ENCODE peak calls at places on chromosomes 16 and 17, in six cellular contexts. One of them, this sample, is unnamed.

GRCh38 chr17:38605852-38606645 is at the start of gene SRCIN1:
- DNase-seq in A549: peak
- DNase-seq in OCI-LY7: peak
- DNase-seq in heart left ventricle: peak
- DNase-seq in cardiac fibroblast: no peak
- DNase-seq in AG10803: no peak
- DNase-seq in this sample: peak

GRCh38 chr17:81487487-81488275 is 24.9 kb downstream of the ACTG1 start:
- DNase-seq in cardiac fibroblast: peak
- DNase-seq in AG10803: peak
- DNase-seq in heart left ventricle: peak
- DNase-seq in A549: peak
- DNase-seq in OCI-LY7: peak
- DNase-seq in this sample: peak

GRCh38 chr17:59893617-59894100 is 738 bp downstream of the RPS6KB1 start:
- DNase-seq in heart left ventricle: no peak
- DNase-seq in cardiac fibroblast: peak
- DNase-seq in AG10803: peak
- DNase-seq in OCI-LY7: peak
- DNase-seq in A549: peak
- DNase-seq in this sample: no peak

GRCh38 chr17:49523706-49524472 is 28.8 kb downstream of the NGFR start:
- DNase-seq in heart left ventricle: no peak
- DNase-seq in A549: no peak
- DNase-seq in cardiac fibroblast: no peak
- DNase-seq in OCI-LY7: no peak
- DNase-seq in AG10803: no peak
- DNase-seq in this sample: no peak

GRCh38 chr16:88723507-88723887 is 17.2 kb downstream of the CTU2 start:
- DNase-seq in AG10803: no peak
- DNase-seq in OCI-LY7: no peak
- DNase-seq in cardiac fibroblast: no peak
- DNase-seq in heart left ventricle: no peak
- DNase-seq in A549: no peak
- DNase-seq in this sample: no peak

GRCh38 chr17:63332286-63332685 is 113.8 kb downstream of the CYB561 start:
- DNase-seq in cardiac fibroblast: peak
- DNase-seq in heart left ventricle: no peak
- DNase-seq in AG10803: peak
- DNase-seq in OCI-LY7: no peak
- DNase-seq in A549: no peak
- DNase-seq in this sample: no peak

GRCh38 chr16:11586375-11586855 is 304 bp downstream of the LITAF start:
- DNase-seq in AG10803: no peak
- DNase-seq in OCI-LY7: no peak
- DNase-seq in A549: no peak
- DNase-seq in cardiac fibroblast: no peak
- DNase-seq in heart left ventricle: no peak
- DNase-seq in this sample: no peak

GRCh38 chr17:41588126-41588810 is 1.6 kb upstream of the KRT14 start:
- DNase-seq in OCI-LY7: no peak
- DNase-seq in heart left ventricle: no peak
- DNase-seq in cardiac fibroblast: no peak
- DNase-seq in A549: no peak
- DNase-seq in AG10803: no peak
- DNase-seq in this sample: no peak

GRCh38 chr16:81293909-81294802 is 20.6 kb upstream of the GAN start:
- DNase-seq in heart left ventricle: no peak
- DNase-seq in OCI-LY7: no peak
- DNase-seq in cardiac fibroblast: peak
- DNase-seq in A549: no peak
- DNase-seq in AG10803: no peak
- DNase-seq in this sample: no peak

GRCh38 chr17:80927791-80928216 is 63.8 kb upstream of the CHMP6 start:
- DNase-seq in OCI-LY7: no peak
- DNase-seq in AG10803: no peak
- DNase-seq in heart left ventricle: no peak
- DNase-seq in cardiac fibroblast: peak
- DNase-seq in A549: no peak
- DNase-seq in this sample: no peak

GRCh38 chr17:28960256-28961106 is 9.2 kb upstream of the PHF12 start:
- DNase-seq in heart left ventricle: no peak
- DNase-seq in AG10803: no peak
- DNase-seq in OCI-LY7: no peak
- DNase-seq in cardiac fibroblast: no peak
- DNase-seq in A549: no peak
- DNase-seq in this sample: no peak

GRCh38 chr16:28320023-28320561 is 27.8 kb downstream of the SBK1 start:
- DNase-seq in cardiac fibroblast: no peak
- DNase-seq in heart left ventricle: no peak
- DNase-seq in A549: no peak
- DNase-seq in OCI-LY7: no peak
- DNase-seq in AG10803: no peak
- DNase-seq in this sample: no peak

GRCh38 chr16:73019456-73020362 is 28.2 kb downstream of the ZFHX3 start:
- DNase-seq in A549: peak
- DNase-seq in cardiac fibroblast: peak
- DNase-seq in OCI-LY7: no peak
- DNase-seq in AG10803: peak
- DNase-seq in heart left ventricle: no peak
- DNase-seq in this sample: peak

GRCh38 chr17:2685696-2686095 is 25.9 kb downstream of the CLUH start:
- DNase-seq in A549: no peak
- DNase-seq in AG10803: no peak
- DNase-seq in OCI-LY7: no peak
- DNase-seq in cardiac fibroblast: no peak
- DNase-seq in heart left ventricle: no peak
- DNase-seq in this sample: no peak

GRCh38 chr16:87850009-87851006 is 19.0 kb downstream of the SLC7A5 start:
- DNase-seq in heart left ventricle: peak
- DNase-seq in AG10803: peak
- DNase-seq in cardiac fibroblast: peak
- DNase-seq in A549: no peak
- DNase-seq in OCI-LY7: peak
- DNase-seq in this sample: no peak

GRCh38 chr16:3086596-3087242 is 12.4 kb downstream of the ZSCAN10 start:
- DNase-seq in cardiac fibroblast: no peak
- DNase-seq in heart left ventricle: no peak
- DNase-seq in OCI-LY7: no peak
- DNase-seq in AG10803: no peak
- DNase-seq in A549: no peak
- DNase-seq in this sample: no peak

GRCh38 chr17:68705331-68706166 is 104.4 kb upstream of the FAM20A start:
- DNase-seq in heart left ventricle: no peak
- DNase-seq in OCI-LY7: no peak
- DNase-seq in AG10803: peak
- DNase-seq in cardiac fibroblast: peak
- DNase-seq in A549: no peak
- DNase-seq in this sample: peak

GRCh38 chr16:15907863-15908478 is 19.6 kb upstream of the CEP20 start:
- DNase-seq in cardiac fibroblast: peak
- DNase-seq in OCI-LY7: peak
- DNase-seq in AG10803: peak
- DNase-seq in A549: peak
- DNase-seq in heart left ventricle: no peak
- DNase-seq in this sample: no peak

GRCh38 chr16:539901-540530 is 12.5 kb downstream of the CAPN15 start:
- DNase-seq in cardiac fibroblast: peak
- DNase-seq in heart left ventricle: no peak
- DNase-seq in OCI-LY7: no peak
- DNase-seq in A549: no peak
- DNase-seq in AG10803: no peak
- DNase-seq in this sample: peak

GRCh38 chr16:69754143-69754468 is 620 bp downstream of the NOB1 start:
- DNase-seq in A549: no peak
- DNase-seq in AG10803: no peak
- DNase-seq in OCI-LY7: no peak
- DNase-seq in cardiac fibroblast: peak
- DNase-seq in heart left ventricle: no peak
- DNase-seq in this sample: no peak

GRCh38 chr16:66977341-66978113 is 10.9 kb upstream of the CES4A start:
- DNase-seq in cardiac fibroblast: peak
- DNase-seq in heart left ventricle: peak
- DNase-seq in AG10803: peak
- DNase-seq in OCI-LY7: peak
- DNase-seq in A549: peak
- DNase-seq in this sample: peak

GRCh38 chr17:33342025-33342424 is 48.9 kb upstream of the ASIC2 start:
- DNase-seq in AG10803: no peak
- DNase-seq in OCI-LY7: no peak
- DNase-seq in cardiac fibroblast: no peak
- DNase-seq in A549: no peak
- DNase-seq in heart left ventricle: no peak
- DNase-seq in this sample: no peak

GRCh38 chr17:83062011-83062817 is 17.2 kb upstream of the METRNL start:
- DNase-seq in AG10803: no peak
- DNase-seq in A549: no peak
- DNase-seq in OCI-LY7: no peak
- DNase-seq in cardiac fibroblast: no peak
- DNase-seq in heart left ventricle: peak
- DNase-seq in this sample: no peak

GRCh38 chr16:26642047-26642664 is 424.6 kb upstream of the C16orf82 start:
- DNase-seq in cardiac fibroblast: no peak
- DNase-seq in heart left ventricle: no peak
- DNase-seq in OCI-LY7: peak
- DNase-seq in A549: no peak
- DNase-seq in AG10803: no peak
- DNase-seq in this sample: no peak

GRCh38 chr16:30526137-30526822 is at the start of gene ZNF768:
- DNase-seq in cardiac fibroblast: peak
- DNase-seq in heart left ventricle: no peak
- DNase-seq in A549: peak
- DNase-seq in AG10803: no peak
- DNase-seq in OCI-LY7: no peak
- DNase-seq in this sample: peak

GRCh38 chr16:6018848-6019489 is 921.4 kb upstream of the EEF2KMT start:
- DNase-seq in OCI-LY7: no peak
- DNase-seq in AG10803: no peak
- DNase-seq in heart left ventricle: no peak
- DNase-seq in A549: no peak
- DNase-seq in cardiac fibroblast: no peak
- DNase-seq in this sample: no peak

GRCh38 chr16:63719926-63720325 is 1401.9 kb downstream of the CDH11 start:
- DNase-seq in OCI-LY7: no peak
- DNase-seq in heart left ventricle: no peak
- DNase-seq in AG10803: no peak
- DNase-seq in A549: no peak
- DNase-seq in cardiac fibroblast: no peak
- DNase-seq in this sample: no peak

GRCh38 chr17:67829331-67829730 is 4.0 kb downstream of the BPTF start:
- DNase-seq in A549: no peak
- DNase-seq in AG10803: no peak
- DNase-seq in heart left ventricle: no peak
- DNase-seq in cardiac fibroblast: no peak
- DNase-seq in OCI-LY7: peak
- DNase-seq in this sample: no peak

GRCh38 chr17:70138309-70138865 is 30.9 kb upstream of the KCNJ2 start:
- DNase-seq in AG10803: peak
- DNase-seq in cardiac fibroblast: peak
- DNase-seq in OCI-LY7: no peak
- DNase-seq in A549: no peak
- DNase-seq in heart left ventricle: no peak
- DNase-seq in this sample: peak

GRCh38 chr16:86508947-86509758 is 1.2 kb upstream of the FOXF1 start:
- DNase-seq in cardiac fibroblast: peak
- DNase-seq in OCI-LY7: no peak
- DNase-seq in AG10803: peak
- DNase-seq in A549: no peak
- DNase-seq in heart left ventricle: peak
- DNase-seq in this sample: peak
- TF ChIP-seq CTCF in cardiac fibroblast: no peak
- TF ChIP-seq CTCF in OCI-LY7: no peak
- TF ChIP-seq CTCF in AG10803: no peak
- TF ChIP-seq CTCF in A549: no peak
- TF ChIP-seq CTCF in heart left ventricle: no peak
- TF ChIP-seq CTCF in this sample: no peak

DNA sequence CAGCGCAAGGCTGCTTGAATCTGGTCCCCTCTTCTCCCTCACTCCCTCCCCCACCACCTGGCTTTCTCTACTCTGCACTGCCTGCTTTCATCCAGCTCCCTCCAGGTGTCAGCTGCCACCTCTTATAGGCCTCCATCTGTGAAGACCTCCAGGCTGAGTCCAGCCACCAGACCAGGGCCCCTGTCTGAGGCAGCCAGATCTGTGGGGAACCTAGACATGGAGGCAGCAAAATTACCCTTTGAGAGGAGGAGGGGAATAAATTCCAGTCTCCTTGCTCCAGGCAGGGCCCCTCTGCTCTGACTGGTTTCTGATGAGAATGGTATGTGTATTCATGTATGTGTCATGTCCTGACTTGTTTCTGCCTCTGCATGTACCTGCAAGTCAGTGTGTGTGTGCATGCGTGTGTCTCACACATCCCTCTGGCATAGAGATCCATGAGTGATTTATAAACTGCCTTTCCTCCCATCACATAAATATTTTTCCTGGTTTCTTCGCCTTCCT is 21.1 kb downstream of the MINK1 start:
- DNase-seq in OCI-LY7: no peak
- DNase-seq in heart left ventricle: no peak
- DNase-seq in AG10803: peak
- DNase-seq in cardiac fibroblast: peak
- DNase-seq in A549: no peak
- DNase-seq in this sample: no peak
- H3K4me3 ChIP-seq in OCI-LY7: no peak
- H3K4me3 ChIP-seq in heart left ventricle: no peak
- H3K4me3 ChIP-seq in AG10803: no peak
- H3K4me3 ChIP-seq in cardiac fibroblast: no peak
- H3K4me3 ChIP-seq in A549: no peak
- H3K4me3 ChIP-seq in this sample: no peak

DNA sequence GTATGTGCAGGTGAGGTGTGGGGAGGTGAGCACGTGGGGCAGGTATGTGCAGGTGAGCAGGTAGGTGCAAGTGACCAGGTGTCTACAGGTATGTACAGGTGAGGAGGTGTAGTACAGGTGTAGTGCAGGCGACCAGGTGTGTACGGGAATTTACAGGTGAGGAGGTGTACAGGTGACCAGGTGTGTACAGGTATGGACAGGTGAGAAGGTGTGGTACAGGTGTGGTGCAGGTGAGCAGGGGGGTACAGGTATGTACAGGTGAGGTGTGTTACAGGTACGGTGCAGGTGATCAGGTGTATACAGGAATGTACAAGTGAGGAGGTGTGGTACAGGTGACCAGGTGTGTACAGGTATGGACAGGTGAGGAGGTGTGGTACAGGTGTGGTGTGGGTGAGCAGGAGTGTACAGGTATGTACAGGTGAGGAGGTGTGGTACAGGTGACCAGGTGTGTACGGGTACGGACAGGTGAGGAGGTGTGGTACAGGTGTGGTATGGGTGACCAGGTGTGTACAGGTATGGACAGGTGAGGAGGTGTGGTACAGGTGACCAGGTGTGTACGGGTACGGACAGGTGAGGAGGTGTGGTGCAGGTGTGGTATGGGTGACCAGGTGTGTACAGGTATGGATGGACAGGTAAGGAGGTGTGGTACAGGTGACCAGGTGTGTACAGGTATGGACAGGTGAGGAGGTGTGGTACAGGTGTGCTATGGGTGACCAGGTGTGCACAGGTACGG is 12.8 kb upstream of the DBNDD1 start:
- DNase-seq in heart left ventricle: no peak
- DNase-seq in AG10803: peak
- DNase-seq in OCI-LY7: no peak
- DNase-seq in cardiac fibroblast: peak
- DNase-seq in A549: no peak
- DNase-seq in this sample: peak
- TF ChIP-seq CTCF in heart left ventricle: no peak
- TF ChIP-seq CTCF in AG10803: no peak
- TF ChIP-seq CTCF in OCI-LY7: no peak
- TF ChIP-seq CTCF in cardiac fibroblast: no peak
- TF ChIP-seq CTCF in A549: no peak
- TF ChIP-seq CTCF in this sample: no peak

GRCh38 chr16:56632160-56632847 is at the start of gene MT1M:
- DNase-seq in A549: no peak
- DNase-seq in AG10803: no peak
- DNase-seq in cardiac fibroblast: no peak
- DNase-seq in heart left ventricle: peak
- DNase-seq in OCI-LY7: no peak
- DNase-seq in this sample: no peak
- H3K4me3 ChIP-seq in A549: no peak
- H3K4me3 ChIP-seq in AG10803: peak
- H3K4me3 ChIP-seq in cardiac fibroblast: peak
- H3K4me3 ChIP-seq in heart left ventricle: peak
- H3K4me3 ChIP-seq in OCI-LY7: no peak
- H3K4me3 ChIP-seq in this sample: peak

This sample was measured in foreskin fibroblast.